ENCODE peak calls at places on chromosomes 12 and 14, in eight cellular contexts. One of them, this sample, is unnamed. For H3K36me3 and H3K9me3, the result is how much of the 10 kb centered on the place peaks cover.

GRCh38 chr14:61042220-61042619 is 61.2 kb downstream of the SLC38A6 start:
- DNase-seq in WERI-Rb-1: no peak
- DNase-seq in breast epithelium: no peak
- DNase-seq in mesenchymal stem cell: no peak
- DNase-seq in stomach: no peak
- DNase-seq in vagina: no peak
- DNase-seq in HepG2: peak
- DNase-seq in astrocyte: no peak
- DNase-seq in this sample: no peak

GRCh38 chr14:71163050-71163841 is 256.0 kb downstream of the PCNX1 start:
- DNase-seq in mesenchymal stem cell: no peak
- DNase-seq in stomach: no peak
- DNase-seq in vagina: no peak
- DNase-seq in breast epithelium: no peak
- DNase-seq in WERI-Rb-1: no peak
- DNase-seq in HepG2: no peak
- DNase-seq in astrocyte: no peak
- DNase-seq in this sample: no peak

GRCh38 chr14:48771717-48772116 is 814.5 kb downstream of the RPS29 start:
- DNase-seq in WERI-Rb-1: no peak
- DNase-seq in astrocyte: peak
- DNase-seq in vagina: no peak
- DNase-seq in mesenchymal stem cell: no peak
- DNase-seq in HepG2: no peak
- DNase-seq in breast epithelium: no peak
- DNase-seq in stomach: no peak
- DNase-seq in this sample: no peak

GRCh38 chr14:54446201-54446693 is 5.1 kb upstream of the CNIH1 start:
- DNase-seq in breast epithelium: no peak
- DNase-seq in WERI-Rb-1: no peak
- DNase-seq in HepG2: no peak
- DNase-seq in mesenchymal stem cell: no peak
- DNase-seq in astrocyte: peak
- DNase-seq in stomach: no peak
- DNase-seq in vagina: no peak
- DNase-seq in this sample: no peak

GRCh38 chr12:74066476-74066875 is 471.2 kb upstream of the ATXN7L3B start:
- DNase-seq in stomach: no peak
- DNase-seq in breast epithelium: no peak
- DNase-seq in mesenchymal stem cell: no peak
- DNase-seq in HepG2: no peak
- DNase-seq in WERI-Rb-1: no peak
- DNase-seq in astrocyte: no peak
- DNase-seq in vagina: no peak
- DNase-seq in this sample: no peak

GRCh38 chr14:21039585-21040369 is 2.4 kb upstream of the RNASE7 start:
- DNase-seq in WERI-Rb-1: peak
- DNase-seq in breast epithelium: no peak
- DNase-seq in stomach: peak
- DNase-seq in mesenchymal stem cell: peak
- DNase-seq in vagina: no peak
- DNase-seq in astrocyte: peak
- DNase-seq in HepG2: peak
- DNase-seq in this sample: no peak

GRCh38 chr14:65101631-65102440 is 481 bp downstream of the MAX start:
- DNase-seq in mesenchymal stem cell: peak
- DNase-seq in WERI-Rb-1: peak
- DNase-seq in astrocyte: no peak
- DNase-seq in breast epithelium: no peak
- DNase-seq in vagina: no peak
- DNase-seq in stomach: peak
- DNase-seq in HepG2: no peak
- DNase-seq in this sample: peak

GRCh38 chr12:1865284-1865866 is 45.0 kb downstream of the LRTM2 start:
- DNase-seq in WERI-Rb-1: no peak
- DNase-seq in stomach: peak
- DNase-seq in HepG2: no peak
- DNase-seq in mesenchymal stem cell: peak
- DNase-seq in breast epithelium: no peak
- DNase-seq in vagina: no peak
- DNase-seq in astrocyte: no peak
- DNase-seq in this sample: no peak

GRCh38 chr12:68327896-68328295 is 4.3 kb downstream of the MDM1 start:
- DNase-seq in WERI-Rb-1: peak
- DNase-seq in vagina: no peak
- DNase-seq in breast epithelium: no peak
- DNase-seq in HepG2: no peak
- DNase-seq in astrocyte: no peak
- DNase-seq in stomach: no peak
- DNase-seq in mesenchymal stem cell: no peak
- DNase-seq in this sample: no peak

GRCh38 chr14:39217214-39217879 is 16.4 kb upstream of the MIA2 start:
- DNase-seq in astrocyte: no peak
- DNase-seq in stomach: no peak
- DNase-seq in HepG2: no peak
- DNase-seq in breast epithelium: no peak
- DNase-seq in vagina: no peak
- DNase-seq in mesenchymal stem cell: no peak
- DNase-seq in WERI-Rb-1: no peak
- DNase-seq in this sample: no peak

GRCh38 chr14:38022775-38023174 is 184.9 kb upstream of the SSTR1 start:
- DNase-seq in breast epithelium: no peak
- DNase-seq in stomach: no peak
- DNase-seq in WERI-Rb-1: no peak
- DNase-seq in astrocyte: no peak
- DNase-seq in HepG2: no peak
- DNase-seq in mesenchymal stem cell: no peak
- DNase-seq in vagina: no peak
- DNase-seq in this sample: no peak

GRCh38 chr14:50783542-50783941 is 47.4 kb downstream of the NIN start:
- DNase-seq in HepG2: no peak
- DNase-seq in mesenchymal stem cell: no peak
- DNase-seq in vagina: no peak
- DNase-seq in astrocyte: no peak
- DNase-seq in stomach: no peak
- DNase-seq in breast epithelium: no peak
- DNase-seq in WERI-Rb-1: peak
- DNase-seq in this sample: no peak

GRCh38 chr12:19198272-19198671 is 68.7 kb downstream of the PLEKHA5 start:
- DNase-seq in vagina: no peak
- DNase-seq in HepG2: no peak
- DNase-seq in breast epithelium: no peak
- DNase-seq in stomach: no peak
- DNase-seq in WERI-Rb-1: no peak
- DNase-seq in mesenchymal stem cell: peak
- DNase-seq in astrocyte: peak
- DNase-seq in this sample: no peak

GRCh38 chr12:110936367-110937103 is 16.2 kb upstream of the MYL2 start:
- DNase-seq in mesenchymal stem cell: no peak
- DNase-seq in breast epithelium: no peak
- DNase-seq in vagina: no peak
- DNase-seq in astrocyte: no peak
- DNase-seq in HepG2: no peak
- DNase-seq in stomach: no peak
- DNase-seq in WERI-Rb-1: no peak
- DNase-seq in this sample: no peak
- H3K27ac ChIP-seq in mesenchymal stem cell: no peak
- H3K27ac ChIP-seq in breast epithelium: no peak
- H3K27ac ChIP-seq in vagina: no peak
- H3K27ac ChIP-seq in astrocyte: no peak
- H3K27ac ChIP-seq in HepG2: no peak
- H3K27ac ChIP-seq in stomach: no peak
- H3K27ac ChIP-seq in WERI-Rb-1: no peak
- H3K27ac ChIP-seq in this sample: no peak

DNA sequence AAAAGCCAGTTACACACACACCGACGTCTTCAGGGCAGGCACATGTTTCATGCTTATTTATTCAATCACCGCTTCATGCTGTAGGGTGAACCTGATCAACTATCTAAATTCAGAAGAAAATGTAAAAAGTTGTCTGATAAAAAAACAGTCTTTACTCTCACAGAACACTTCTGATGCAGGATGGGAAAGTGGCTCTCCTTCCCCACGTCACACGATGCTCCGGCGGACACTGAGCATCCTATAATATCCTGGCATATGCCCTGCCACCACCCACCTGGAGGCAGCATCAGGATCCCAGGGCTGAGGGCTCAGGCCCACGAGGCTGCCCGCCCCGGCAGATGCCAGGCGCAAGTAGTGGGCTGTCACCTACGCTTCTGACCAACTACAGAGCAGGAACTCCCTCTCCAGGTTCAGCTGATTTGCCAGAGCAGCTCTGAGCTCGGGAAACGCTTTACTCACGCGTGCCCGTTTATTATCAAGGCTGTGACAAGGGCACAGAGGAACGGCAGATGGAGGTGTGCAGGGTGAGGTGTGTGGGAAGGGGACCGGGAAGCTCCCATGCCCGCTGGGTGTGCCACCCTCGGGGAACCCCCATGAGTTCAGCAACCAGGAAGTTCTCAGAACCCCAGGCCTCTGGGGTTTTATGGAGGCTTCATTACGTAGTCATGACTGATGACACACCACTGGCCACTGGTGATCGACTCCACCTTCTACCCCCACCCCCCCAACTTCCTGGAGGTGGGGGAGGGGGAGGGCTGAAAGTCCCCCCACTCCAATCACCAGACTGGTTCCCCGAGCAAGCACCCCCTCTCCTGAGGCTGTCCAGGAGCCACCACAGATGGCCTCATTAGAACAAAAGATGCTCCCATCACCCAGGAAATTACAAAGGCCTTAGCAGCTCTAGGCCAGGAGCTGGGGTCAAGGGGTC is 32.1 kb downstream of the SLC15A4 start:
- DNase-seq in vagina: peak
- DNase-seq in breast epithelium: no peak
- DNase-seq in WERI-Rb-1: no peak
- DNase-seq in stomach: no peak
- DNase-seq in HepG2: no peak
- DNase-seq in mesenchymal stem cell: no peak
- DNase-seq in astrocyte: no peak
- DNase-seq in this sample: no peak
- H3K36me3 ChIP-seq in vagina: under half
- H3K36me3 ChIP-seq in breast epithelium: under half
- H3K36me3 ChIP-seq in WERI-Rb-1: under half
- H3K36me3 ChIP-seq in stomach: half or more
- H3K36me3 ChIP-seq in HepG2: under half
- H3K36me3 ChIP-seq in mesenchymal stem cell: under half
- H3K36me3 ChIP-seq in astrocyte: under half
- H3K36me3 ChIP-seq in this sample: under half

GRCh38 chr12:34340534-34341361 is 318.5 kb downstream of the ALG10 start:
- DNase-seq in breast epithelium: no peak
- DNase-seq in stomach: no peak
- DNase-seq in vagina: no peak
- DNase-seq in HepG2: no peak
- DNase-seq in WERI-Rb-1: no peak
- DNase-seq in mesenchymal stem cell: no peak
- DNase-seq in astrocyte: no peak
- DNase-seq in this sample: no peak

GRCh38 chr12:34343345-34343744 is 321.0 kb downstream of the ALG10 start:
- DNase-seq in WERI-Rb-1: no peak
- DNase-seq in breast epithelium: no peak
- DNase-seq in mesenchymal stem cell: no peak
- DNase-seq in stomach: no peak
- DNase-seq in vagina: no peak
- DNase-seq in HepG2: no peak
- DNase-seq in astrocyte: no peak
- DNase-seq in this sample: no peak

GRCh38 chr12:34341362-34341733 is 319.1 kb downstream of the ALG10 start:
- DNase-seq in stomach: no peak
- DNase-seq in mesenchymal stem cell: no peak
- DNase-seq in vagina: no peak
- DNase-seq in WERI-Rb-1: no peak
- DNase-seq in HepG2: no peak
- DNase-seq in astrocyte: no peak
- DNase-seq in breast epithelium: no peak
- DNase-seq in this sample: no peak

GRCh38 chr12:34343766-34344165 is 321.5 kb downstream of the ALG10 start:
- DNase-seq in breast epithelium: no peak
- DNase-seq in HepG2: no peak
- DNase-seq in astrocyte: no peak
- DNase-seq in WERI-Rb-1: no peak
- DNase-seq in vagina: no peak
- DNase-seq in mesenchymal stem cell: no peak
- DNase-seq in stomach: no peak
- DNase-seq in this sample: no peak

DNA sequence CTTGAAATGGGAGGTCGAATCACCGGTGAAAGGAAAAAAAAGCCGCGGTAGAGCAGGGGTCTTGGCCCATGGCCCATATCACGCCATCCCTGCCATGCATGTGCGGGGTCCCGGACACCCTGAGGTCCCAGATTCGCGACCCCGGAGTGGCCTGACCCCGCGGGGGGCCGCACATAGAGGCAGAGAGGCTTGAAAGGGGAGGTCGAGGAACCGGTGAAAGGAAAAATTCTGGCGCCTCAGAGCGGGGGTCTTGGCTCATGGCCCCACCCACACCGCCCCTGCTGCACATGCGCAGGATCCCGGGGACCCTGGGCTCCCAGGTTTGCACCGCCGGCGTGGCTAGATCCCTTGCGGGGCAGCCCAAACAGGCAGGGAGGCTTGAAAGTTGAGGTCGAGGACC is 319.8 kb downstream of the ALG10 start:
- DNase-seq in breast epithelium: no peak
- DNase-seq in HepG2: no peak
- DNase-seq in mesenchymal stem cell: no peak
- DNase-seq in WERI-Rb-1: no peak
- DNase-seq in stomach: no peak
- DNase-seq in astrocyte: no peak
- DNase-seq in vagina: no peak
- DNase-seq in this sample: no peak
- H3K9me3 ChIP-seq in breast epithelium: half or more
- H3K9me3 ChIP-seq in HepG2: under half
- H3K9me3 ChIP-seq in mesenchymal stem cell: under half
- H3K9me3 ChIP-seq in WERI-Rb-1: under half
- H3K9me3 ChIP-seq in stomach: half or more
- H3K9me3 ChIP-seq in astrocyte: under half
- H3K9me3 ChIP-seq in vagina: under half
- H3K9me3 ChIP-seq in this sample: under half

GRCh38 chr12:113152835-113153814 is 3.6 kb downstream of the CFAP73 start:
- DNase-seq in WERI-Rb-1: peak
- DNase-seq in breast epithelium: peak
- DNase-seq in HepG2: peak
- DNase-seq in astrocyte: peak
- DNase-seq in stomach: peak
- DNase-seq in vagina: no peak
- DNase-seq in mesenchymal stem cell: peak
- DNase-seq in this sample: peak
- H3K27ac ChIP-seq in WERI-Rb-1: peak
- H3K27ac ChIP-seq in breast epithelium: no peak
- H3K27ac ChIP-seq in HepG2: no peak
- H3K27ac ChIP-seq in astrocyte: no peak
- H3K27ac ChIP-seq in stomach: peak
- H3K27ac ChIP-seq in vagina: no peak
- H3K27ac ChIP-seq in mesenchymal stem cell: no peak
- H3K27ac ChIP-seq in this sample: no peak

This sample was measured in lung.